ENCODE peak calls at places on chromosomes 7 and 10, in four cellular contexts. E is dorsolateral prefrontal cortex; W is fibroblast of mammary gland; A is CD8-positive, alpha-beta T cell. C is an unnamed sample.
A peak's percentile ranks its signal among the peaks of the same experiment; 100 is the strongest.

GRCh38 chr10:69757553-69758309 is 44.0 kb upstream of the COL13A1 start:
- DNase-seq in E (no peak), W (peak; percentile 48), A (no peak), C (no peak)

GRCh38 chr7:88184848-88185304 is 35.0 kb downstream of the SRI start:
- DNase-seq in E (no peak), W (peak; percentile 62), A (no peak), C (peak; percentile 5)

GRCh38 chr10:100728928-100729876 is 16.2 kb upstream of the PAX2 start:
- DNase-seq in E (no peak), W (peak; percentile 19), A (no peak), C (no peak)

GRCh38 chr7:106895246-106895864 is 30.3 kb downstream of the PIK3CG start:
- DNase-seq in E (no peak), W (no peak), A (no peak), C (no peak)

GRCh38 chr7:110803602-110804143 is 287.3 kb upstream of the LRRN3 start:
- DNase-seq in E (no peak), W (no peak), A (no peak), C (no peak)

GRCh38 chr10:11861341-11861740 is 38.2 kb downstream of the PROSER2 start:
- DNase-seq in E (no peak), W (no peak), A (no peak), C (no peak)

GRCh38 chr10:60943372-60944158 is 420 bp downstream of the RHOBTB1 start:
- DNase-seq in E (peak; percentile 74), W (peak; percentile 38), A (no peak), C (no peak)

GRCh38 chr10:57624066-57624465 is 643.6 kb downstream of the IPMK start:
- DNase-seq in E (no peak), W (no peak), A (no peak), C (no peak)

GRCh38 chr10:82176571-82176970 is 301.6 kb downstream of the NRG3 start:
- DNase-seq in E (no peak), W (no peak), A (no peak), C (no peak)

GRCh38 chr7:19932549-19933249 is 159.3 kb upstream of the TMEM196 start:
- DNase-seq in E (no peak), W (no peak), A (no peak), C (no peak)

GRCh38 chr7:106767498-106768323 is 97.4 kb upstream of the PIK3CG start:
- DNase-seq in E (no peak), W (peak; percentile 52), A (no peak), C (peak; percentile 40)

GRCh38 chr10:90437452-90437851 is 420.4 kb downstream of the HTR7 start:
- DNase-seq in E (no peak), W (no peak), A (no peak), C (no peak)

GRCh38 chr7:44484482-44485313 is 5.8 kb downstream of the NUDCD3 start:
- DNase-seq in E (no peak), W (no peak), A (no peak), C (no peak)

GRCh38 chr7:134931487-134931886 is 54.8 kb upstream of the AGBL3 start:
- DNase-seq in E (no peak), W (peak; percentile 46), A (no peak), C (no peak)

GRCh38 chr7:32070406-32071360 is at the start of gene PDE1C:
- DNase-seq in E (peak; percentile 80), W (no peak), A (no peak), C (no peak)

GRCh38 chr10:31645786-31646185 is 282.8 kb downstream of the ARHGAP12 start:
- DNase-seq in E (no peak), W (peak; percentile 72), A (no peak), C (no peak)

GRCh38 chr7:98049034-98049433 is 57.6 kb upstream of the LMTK2 start:
- DNase-seq in E (no peak), W (no peak), A (no peak), C (no peak)

GRCh38 chr10:96073722-96074121 is 30.3 kb downstream of the CCNJ start:
- DNase-seq in E (no peak), W (peak; percentile 77), A (no peak), C (no peak)

GRCh38 chr10:64396105-64396504 is 874.9 kb downstream of the REEP3 start:
- DNase-seq in E (no peak), W (peak; percentile 53), A (no peak), C (no peak)

GRCh38 chr7:37918526-37918925 is 1.9 kb upstream of the SFRP4 start:
- DNase-seq in E (no peak), W (no peak), A (no peak), C (no peak)

GRCh38 chr7:106358103-106358663 is 73.4 kb upstream of the NAMPT start:
- DNase-seq in E (no peak), W (peak; percentile 46), A (no peak), C (no peak)

GRCh38 chr7:151063212-151063561 is 3.8 kb downstream of the SLC4A2 start:
- DNase-seq in E (no peak), W (peak; percentile 77), A (no peak), C (no peak)

GRCh38 chr7:158057446-158057845 is 530.2 kb downstream of the PTPRN2 start:
- DNase-seq in E (no peak), W (no peak), A (no peak), C (no peak)

GRCh38 chr7:30164567-30164966 is 29.8 kb downstream of the MTURN start:
- DNase-seq in E (no peak), W (peak; percentile 73), A (no peak), C (peak; percentile 27)

GRCh38 chr7:134676743-134677142 is 30.1 kb downstream of the BPGM start:
- DNase-seq in E (no peak), W (no peak), A (no peak), C (no peak)

GRCh38 chr7:3915337-3915865 is 614.3 kb downstream of the SDK1 start:
- DNase-seq in E (no peak), W (no peak), A (no peak), C (no peak)

GRCh38 chr10:35185260-35186034 is 58.8 kb downstream of the CREM start:
- DNase-seq in E (no peak), W (no peak), A (no peak), C (peak; percentile 40)

GRCh38 chr10:97593423-97593822 is 3.9 kb downstream of the C10orf62 start:
- DNase-seq in E (no peak), W (no peak), A (no peak), C (no peak)

GRCh38 chr10:44070282-44070681 is 314.6 kb downstream of the CXCL12 start:
- DNase-seq in E (no peak), W (no peak), A (no peak), C (no peak)

DNA sequence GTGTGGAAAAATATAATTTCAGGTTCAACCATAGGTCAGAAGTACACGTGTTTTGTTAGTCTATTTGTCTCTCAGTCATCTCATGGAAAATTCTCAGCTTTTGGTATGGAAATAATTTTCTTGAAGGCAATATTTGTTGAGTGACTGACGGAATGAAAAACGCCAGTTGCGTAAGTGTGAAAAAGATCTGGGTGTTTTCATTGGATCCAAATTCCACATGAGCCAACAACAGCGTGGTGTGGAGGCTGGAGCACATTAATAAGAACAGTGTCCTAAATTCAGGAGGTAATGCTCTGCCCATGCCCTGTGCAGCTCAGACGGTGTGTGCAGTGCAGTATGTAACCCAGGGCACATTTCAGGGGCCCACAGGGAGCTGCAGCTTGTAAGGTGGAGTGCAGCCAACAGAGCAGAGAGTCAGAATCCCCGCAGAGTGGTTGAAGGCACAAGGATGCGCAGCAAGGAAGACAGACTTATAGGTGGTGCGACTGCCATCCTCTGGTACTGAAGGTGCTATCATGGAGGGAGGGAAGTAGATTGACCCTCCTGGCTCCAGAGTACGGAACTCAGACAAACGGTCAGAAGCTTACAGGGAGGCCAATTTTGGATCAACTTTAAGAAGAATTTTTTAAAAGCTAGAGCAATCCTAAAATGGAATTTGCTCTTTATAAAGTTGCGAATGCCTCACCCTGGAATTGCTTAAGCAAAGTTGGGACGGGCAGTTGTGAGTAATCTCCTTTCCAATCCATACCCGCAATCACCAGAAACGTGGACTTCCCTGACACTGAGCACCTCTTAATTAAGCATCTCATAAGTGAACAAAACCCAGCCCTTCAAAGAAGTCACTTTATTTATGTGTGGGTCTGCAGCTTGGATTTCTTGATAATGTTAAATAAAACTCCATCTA is 38.0 kb downstream of the EGFR start:
- DNase-seq in E (no peak), W (peak; percentile 90), A (no peak), C (no peak)
- TF ChIP-seq CTCF in E (no peak), W (peak; percentile 1), A (no peak), C (no peak)

GRCh38 chr10:123136806-123137642 is 1.3 kb downstream of the HMX3 start:
- DNase-seq in E (no peak), W (no peak), A (no peak), C (no peak)

GRCh38 chr10:123134058-123134914 is 1.5 kb upstream of the HMX3 start:
- DNase-seq in E (no peak), W (no peak), A (no peak), C (no peak)

GRCh38 chr10:123136221-123136805 is 543 bp downstream of the HMX3 start:
- DNase-seq in E (no peak), W (no peak), A (no peak), C (no peak)

GRCh38 chr10:123134915-123135414 is 805 bp upstream of the HMX3 start:
- DNase-seq in E (no peak), W (no peak), A (no peak), C (no peak)

GRCh38 chr10:123135415-123136141 is at the start of gene HMX3:
- DNase-seq in E (no peak), W (peak; percentile 49), A (peak; percentile 44), C (no peak)
- H3K4me3 ChIP-seq in E (peak within 1 kb of the TSS; percentile 32), W (no peak within 1 kb of the TSS), A (peak within 1 kb of the TSS; percentile 50), C (peak within 1 kb of the TSS; percentile 55)

DNA sequence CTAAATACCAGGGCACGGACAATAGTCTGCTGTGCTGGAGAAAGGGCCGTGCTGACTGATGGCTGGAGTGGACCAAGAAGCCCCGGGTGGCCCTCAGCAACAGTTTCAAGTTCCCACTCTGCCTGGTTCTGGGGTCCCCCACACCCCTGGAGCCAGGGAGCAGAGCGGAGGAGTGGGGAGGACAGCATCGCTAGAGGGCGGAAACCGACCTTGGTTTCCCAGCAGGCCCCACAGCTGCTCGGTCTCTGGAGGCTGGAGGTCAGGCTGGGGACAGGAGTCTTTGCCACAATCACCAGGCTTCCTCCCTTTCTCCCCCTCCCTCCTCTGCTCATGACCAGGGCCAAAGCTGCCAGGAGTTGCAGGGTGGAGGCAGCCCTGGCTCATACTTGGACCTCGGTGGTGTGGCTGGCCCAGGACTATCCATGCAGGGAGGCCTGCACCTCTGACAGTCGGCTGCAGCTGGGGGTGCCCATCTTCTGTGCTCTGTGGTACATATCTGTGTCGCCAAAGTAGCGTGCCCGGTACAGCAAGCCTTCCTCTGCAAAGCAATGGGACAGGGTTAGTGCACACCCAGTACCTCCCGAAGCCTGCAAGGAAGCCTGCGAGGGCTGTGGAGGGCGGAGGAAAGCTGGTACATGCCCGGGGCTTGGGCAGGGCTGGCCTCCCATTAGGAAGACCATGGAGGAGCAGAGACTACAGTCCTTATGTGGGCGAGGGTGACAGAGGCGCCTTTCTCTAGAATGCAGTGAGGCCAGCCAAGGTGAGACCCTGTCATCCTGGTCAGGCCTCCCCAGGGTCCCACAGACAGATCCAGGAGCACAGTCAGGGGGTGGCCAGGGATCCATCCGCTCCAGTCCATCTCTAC is 19.1 kb downstream of the DNAJB12 start:
- DNase-seq in E (peak; percentile 46), W (peak; percentile 81), A (peak; percentile 42), C (peak; percentile 52)
- TF ChIP-seq CTCF in E (no peak), W (no peak), A (no peak), C (peak; percentile 38)

GRCh38 chr7:120990468-120991118 is 2.1 kb downstream of the CPED1 start:
- DNase-seq in E (no peak), W (no peak), A (no peak), C (no peak)
- H3K4me3 ChIP-seq in E (no peak overlapping the region), W (peak overlapping the region; percentile 70), A (no peak overlapping the region), C (no peak overlapping the region)

GRCh38 chr7:48875300-48875916 is 48.9 kb upstream of the CDC14C start:
- DNase-seq in E (peak; percentile 70), W (peak; percentile 23), A (no peak), C (no peak)
- TF ChIP-seq CTCF in E (peak; percentile 66), W (peak; percentile 26), A (no peak), C (peak; percentile 24)